ENCODE peak calls at places on chromosomes 3 and 15, in seven cellular contexts. One of them, this sample, is unnamed.

GRCh38 chr3:127475975-127476374 is 114.6 kb downstream of the TPRA1 start:
- DNase-seq in lower lobe of right lung: no peak
- DNase-seq in esophagus squamous epithelium: no peak
- DNase-seq in CD4-positive, alpha-beta T cell: no peak
- DNase-seq in brain microvascular endothelial cell: no peak
- DNase-seq in GM23338: no peak
- DNase-seq in neural crest cell: no peak
- DNase-seq in this sample: no peak

GRCh38 chr3:24263069-24263668 is 231.5 kb downstream of the THRB start:
- DNase-seq in neural crest cell: no peak
- DNase-seq in GM23338: no peak
- DNase-seq in lower lobe of right lung: no peak
- DNase-seq in brain microvascular endothelial cell: no peak
- DNase-seq in esophagus squamous epithelium: no peak
- DNase-seq in CD4-positive, alpha-beta T cell: no peak
- DNase-seq in this sample: no peak

GRCh38 chr3:58351920-58352319 is 19.2 kb downstream of the PXK start:
- DNase-seq in lower lobe of right lung: no peak
- DNase-seq in esophagus squamous epithelium: no peak
- DNase-seq in GM23338: peak
- DNase-seq in CD4-positive, alpha-beta T cell: no peak
- DNase-seq in neural crest cell: no peak
- DNase-seq in brain microvascular endothelial cell: no peak
- DNase-seq in this sample: no peak

GRCh38 chr3:39191103-39191502 is 1.3 kb downstream of the XIRP1 start:
- DNase-seq in lower lobe of right lung: no peak
- DNase-seq in neural crest cell: no peak
- DNase-seq in esophagus squamous epithelium: no peak
- DNase-seq in brain microvascular endothelial cell: no peak
- DNase-seq in CD4-positive, alpha-beta T cell: no peak
- DNase-seq in GM23338: no peak
- DNase-seq in this sample: no peak

GRCh38 chr3:22175899-22176298 is 424.9 kb upstream of the ZNF385D start:
- DNase-seq in GM23338: no peak
- DNase-seq in CD4-positive, alpha-beta T cell: no peak
- DNase-seq in neural crest cell: no peak
- DNase-seq in brain microvascular endothelial cell: no peak
- DNase-seq in esophagus squamous epithelium: no peak
- DNase-seq in lower lobe of right lung: no peak
- DNase-seq in this sample: no peak

GRCh38 chr15:40069178-40070165 is 30.5 kb upstream of the SRP14 start:
- DNase-seq in GM23338: peak
- DNase-seq in lower lobe of right lung: peak
- DNase-seq in neural crest cell: no peak
- DNase-seq in brain microvascular endothelial cell: no peak
- DNase-seq in esophagus squamous epithelium: no peak
- DNase-seq in CD4-positive, alpha-beta T cell: no peak
- DNase-seq in this sample: peak

GRCh38 chr15:96337354-96337990 is 7.0 kb downstream of the NR2F2 start:
- DNase-seq in CD4-positive, alpha-beta T cell: no peak
- DNase-seq in GM23338: peak
- DNase-seq in esophagus squamous epithelium: no peak
- DNase-seq in lower lobe of right lung: no peak
- DNase-seq in brain microvascular endothelial cell: peak
- DNase-seq in neural crest cell: no peak
- DNase-seq in this sample: no peak

GRCh38 chr3:126549861-126550487 is 8.8 kb downstream of the C3orf22 start:
- DNase-seq in CD4-positive, alpha-beta T cell: no peak
- DNase-seq in lower lobe of right lung: peak
- DNase-seq in esophagus squamous epithelium: no peak
- DNase-seq in neural crest cell: no peak
- DNase-seq in brain microvascular endothelial cell: no peak
- DNase-seq in GM23338: no peak
- DNase-seq in this sample: peak

GRCh38 chr15:55824857-55825613 is 82.1 kb upstream of the PRTG start:
- DNase-seq in GM23338: peak
- DNase-seq in brain microvascular endothelial cell: no peak
- DNase-seq in esophagus squamous epithelium: no peak
- DNase-seq in lower lobe of right lung: no peak
- DNase-seq in neural crest cell: no peak
- DNase-seq in CD4-positive, alpha-beta T cell: no peak
- DNase-seq in this sample: no peak
- TF ChIP-seq CTCF in GM23338: peak
- TF ChIP-seq CTCF in brain microvascular endothelial cell: no peak
- TF ChIP-seq CTCF in esophagus squamous epithelium: no peak
- TF ChIP-seq CTCF in lower lobe of right lung: no peak
- TF ChIP-seq CTCF in neural crest cell: no peak
- TF ChIP-seq CTCF in CD4-positive, alpha-beta T cell: no peak
- TF ChIP-seq CTCF in this sample: no peak

GRCh38 chr3:16481570-16481897 is 32.0 kb downstream of the RFTN1 start:
- DNase-seq in neural crest cell: no peak
- DNase-seq in lower lobe of right lung: no peak
- DNase-seq in CD4-positive, alpha-beta T cell: no peak
- DNase-seq in GM23338: no peak
- DNase-seq in esophagus squamous epithelium: no peak
- DNase-seq in brain microvascular endothelial cell: no peak
- DNase-seq in this sample: no peak

GRCh38 chr3:16482194-16482769 is 31.2 kb downstream of the RFTN1 start:
- DNase-seq in neural crest cell: no peak
- DNase-seq in brain microvascular endothelial cell: no peak
- DNase-seq in GM23338: no peak
- DNase-seq in esophagus squamous epithelium: no peak
- DNase-seq in lower lobe of right lung: no peak
- DNase-seq in CD4-positive, alpha-beta T cell: no peak
- DNase-seq in this sample: no peak

GRCh38 chr3:16482770-16483531 is 30.5 kb downstream of the RFTN1 start:
- DNase-seq in neural crest cell: no peak
- DNase-seq in GM23338: peak
- DNase-seq in brain microvascular endothelial cell: no peak
- DNase-seq in CD4-positive, alpha-beta T cell: peak
- DNase-seq in esophagus squamous epithelium: no peak
- DNase-seq in lower lobe of right lung: peak
- DNase-seq in this sample: peak

GRCh38 chr3:16478516-16478915 is 35.0 kb downstream of the RFTN1 start:
- DNase-seq in GM23338: no peak
- DNase-seq in neural crest cell: no peak
- DNase-seq in CD4-positive, alpha-beta T cell: no peak
- DNase-seq in lower lobe of right lung: no peak
- DNase-seq in esophagus squamous epithelium: no peak
- DNase-seq in brain microvascular endothelial cell: peak
- DNase-seq in this sample: no peak

GRCh38 chr3:16480861-16481569 is 32.5 kb downstream of the RFTN1 start:
- DNase-seq in CD4-positive, alpha-beta T cell: no peak
- DNase-seq in neural crest cell: no peak
- DNase-seq in GM23338: peak
- DNase-seq in brain microvascular endothelial cell: peak
- DNase-seq in lower lobe of right lung: no peak
- DNase-seq in esophagus squamous epithelium: no peak
- DNase-seq in this sample: no peak
- TF ChIP-seq CTCF in CD4-positive, alpha-beta T cell: no peak
- TF ChIP-seq CTCF in neural crest cell: no peak
- TF ChIP-seq CTCF in GM23338: no peak
- TF ChIP-seq CTCF in brain microvascular endothelial cell: no peak
- TF ChIP-seq CTCF in lower lobe of right lung: no peak
- TF ChIP-seq CTCF in esophagus squamous epithelium: no peak
- TF ChIP-seq CTCF in this sample: no peak

DNA sequence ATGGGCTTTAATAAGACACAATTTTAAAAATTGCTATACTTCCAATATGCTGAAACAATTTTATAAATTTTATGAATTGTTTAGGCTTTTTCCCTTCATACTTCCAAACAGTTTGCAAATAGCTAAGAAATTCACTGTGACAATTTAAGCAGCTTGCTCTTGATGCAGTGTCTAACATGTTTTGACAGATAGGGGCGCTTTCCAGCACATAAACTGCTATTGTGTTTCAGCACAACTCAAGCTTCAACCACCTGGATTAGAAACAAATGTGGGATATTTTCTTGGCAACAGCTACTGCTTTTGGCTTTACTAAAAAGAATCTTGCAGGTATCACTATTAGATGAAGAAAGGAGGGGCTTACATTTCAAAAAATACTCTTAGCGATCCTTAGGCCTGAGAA is 565.8 kb upstream of the DPPA4 start:
- DNase-seq in lower lobe of right lung: no peak
- DNase-seq in GM23338: peak
- DNase-seq in neural crest cell: no peak
- DNase-seq in esophagus squamous epithelium: no peak
- DNase-seq in CD4-positive, alpha-beta T cell: no peak
- DNase-seq in brain microvascular endothelial cell: no peak
- DNase-seq in this sample: no peak
- TF ChIP-seq CTCF in lower lobe of right lung: no peak
- TF ChIP-seq CTCF in GM23338: peak
- TF ChIP-seq CTCF in neural crest cell: no peak
- TF ChIP-seq CTCF in esophagus squamous epithelium: no peak
- TF ChIP-seq CTCF in CD4-positive, alpha-beta T cell: no peak
- TF ChIP-seq CTCF in brain microvascular endothelial cell: peak
- TF ChIP-seq CTCF in this sample: no peak

GRCh38 chr3:17552351-17552750 is 190.1 kb downstream of the TBC1D5 start:
- DNase-seq in neural crest cell: no peak
- DNase-seq in brain microvascular endothelial cell: no peak
- DNase-seq in esophagus squamous epithelium: no peak
- DNase-seq in CD4-positive, alpha-beta T cell: no peak
- DNase-seq in lower lobe of right lung: no peak
- DNase-seq in GM23338: no peak
- DNase-seq in this sample: no peak
- TF ChIP-seq CTCF in neural crest cell: no peak
- TF ChIP-seq CTCF in brain microvascular endothelial cell: no peak
- TF ChIP-seq CTCF in esophagus squamous epithelium: no peak
- TF ChIP-seq CTCF in CD4-positive, alpha-beta T cell: no peak
- TF ChIP-seq CTCF in lower lobe of right lung: no peak
- TF ChIP-seq CTCF in GM23338: no peak
- TF ChIP-seq CTCF in this sample: no peak

GRCh38 chr3:26104856-26105255 is 315.0 kb downstream of the OXSM start:
- DNase-seq in neural crest cell: no peak
- DNase-seq in CD4-positive, alpha-beta T cell: no peak
- DNase-seq in brain microvascular endothelial cell: no peak
- DNase-seq in GM23338: no peak
- DNase-seq in lower lobe of right lung: no peak
- DNase-seq in esophagus squamous epithelium: no peak
- DNase-seq in this sample: no peak

GRCh38 chr3:26114851-26115250 is 325.0 kb downstream of the OXSM start:
- DNase-seq in CD4-positive, alpha-beta T cell: no peak
- DNase-seq in lower lobe of right lung: no peak
- DNase-seq in brain microvascular endothelial cell: no peak
- DNase-seq in esophagus squamous epithelium: no peak
- DNase-seq in GM23338: no peak
- DNase-seq in neural crest cell: no peak
- DNase-seq in this sample: no peak

GRCh38 chr3:26106119-26106690 is 316.3 kb downstream of the OXSM start:
- DNase-seq in lower lobe of right lung: no peak
- DNase-seq in CD4-positive, alpha-beta T cell: no peak
- DNase-seq in brain microvascular endothelial cell: no peak
- DNase-seq in GM23338: no peak
- DNase-seq in esophagus squamous epithelium: no peak
- DNase-seq in neural crest cell: no peak
- DNase-seq in this sample: no peak

DNA sequence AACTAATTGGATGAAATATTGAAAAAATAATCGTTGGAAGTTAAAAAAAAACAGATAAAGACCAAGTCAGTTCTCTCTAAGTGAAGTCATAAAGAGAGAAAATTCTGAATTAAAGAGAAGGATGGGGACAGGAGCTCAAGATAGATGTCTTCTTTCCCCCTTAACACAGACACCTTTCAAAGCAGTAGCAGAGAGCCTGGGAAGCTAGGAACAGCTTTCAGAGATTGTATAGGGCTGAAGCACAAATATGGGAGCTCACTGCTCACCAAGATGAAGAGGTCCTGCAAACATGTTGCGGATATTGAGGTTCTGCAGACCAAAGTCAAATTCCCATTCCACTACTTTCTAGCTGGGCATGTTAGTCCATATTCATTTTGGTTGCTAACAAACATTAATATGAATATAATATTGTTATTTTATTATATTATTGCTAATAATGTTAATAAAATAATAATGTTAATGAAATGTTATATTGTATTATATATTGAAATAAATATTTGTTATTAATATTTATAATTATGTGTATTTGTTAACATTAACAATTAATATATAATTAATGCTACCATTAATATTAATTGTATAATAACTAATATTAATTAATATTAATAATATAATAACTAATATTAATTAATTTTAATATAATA is 319.1 kb downstream of the OXSM start:
- DNase-seq in CD4-positive, alpha-beta T cell: no peak
- DNase-seq in brain microvascular endothelial cell: no peak
- DNase-seq in neural crest cell: no peak
- DNase-seq in esophagus squamous epithelium: no peak
- DNase-seq in lower lobe of right lung: no peak
- DNase-seq in GM23338: no peak
- DNase-seq in this sample: no peak
- TF ChIP-seq CTCF in CD4-positive, alpha-beta T cell: no peak
- TF ChIP-seq CTCF in brain microvascular endothelial cell: no peak
- TF ChIP-seq CTCF in neural crest cell: no peak
- TF ChIP-seq CTCF in esophagus squamous epithelium: no peak
- TF ChIP-seq CTCF in lower lobe of right lung: no peak
- TF ChIP-seq CTCF in GM23338: no peak
- TF ChIP-seq CTCF in this sample: no peak

GRCh38 chr15:82944038-82944437 is 8.5 kb downstream of the HOMER2 start:
- DNase-seq in esophagus squamous epithelium: no peak
- DNase-seq in lower lobe of right lung: no peak
- DNase-seq in CD4-positive, alpha-beta T cell: no peak
- DNase-seq in brain microvascular endothelial cell: no peak
- DNase-seq in neural crest cell: no peak
- DNase-seq in GM23338: no peak
- DNase-seq in this sample: no peak

GRCh38 chr15:82945326-82945725 is 7.2 kb downstream of the HOMER2 start:
- DNase-seq in GM23338: no peak
- DNase-seq in esophagus squamous epithelium: no peak
- DNase-seq in CD4-positive, alpha-beta T cell: no peak
- DNase-seq in neural crest cell: no peak
- DNase-seq in lower lobe of right lung: no peak
- DNase-seq in brain microvascular endothelial cell: no peak
- DNase-seq in this sample: no peak

GRCh38 chr15:82944840-82945239 is 7.7 kb downstream of the HOMER2 start:
- DNase-seq in GM23338: no peak
- DNase-seq in CD4-positive, alpha-beta T cell: no peak
- DNase-seq in brain microvascular endothelial cell: no peak
- DNase-seq in lower lobe of right lung: no peak
- DNase-seq in neural crest cell: no peak
- DNase-seq in esophagus squamous epithelium: no peak
- DNase-seq in this sample: no peak

GRCh38 chr15:82943176-82943575 is 9.3 kb downstream of the HOMER2 start:
- DNase-seq in GM23338: peak
- DNase-seq in CD4-positive, alpha-beta T cell: no peak
- DNase-seq in esophagus squamous epithelium: no peak
- DNase-seq in neural crest cell: no peak
- DNase-seq in brain microvascular endothelial cell: no peak
- DNase-seq in lower lobe of right lung: no peak
- DNase-seq in this sample: no peak

GRCh38 chr15:82946155-82946701 is 6.3 kb downstream of the HOMER2 start:
- DNase-seq in brain microvascular endothelial cell: no peak
- DNase-seq in lower lobe of right lung: no peak
- DNase-seq in esophagus squamous epithelium: no peak
- DNase-seq in neural crest cell: no peak
- DNase-seq in CD4-positive, alpha-beta T cell: no peak
- DNase-seq in GM23338: no peak
- DNase-seq in this sample: no peak
- TF ChIP-seq CTCF in brain microvascular endothelial cell: no peak
- TF ChIP-seq CTCF in lower lobe of right lung: no peak
- TF ChIP-seq CTCF in esophagus squamous epithelium: no peak
- TF ChIP-seq CTCF in neural crest cell: no peak
- TF ChIP-seq CTCF in CD4-positive, alpha-beta T cell: no peak
- TF ChIP-seq CTCF in GM23338: no peak
- TF ChIP-seq CTCF in this sample: no peak

This sample was measured in left lung.